ENCODE peak calls at places on chromosomes 5 and 9, in nine cellular contexts. A, F, O, R, P, M, C, J and V are unnamed samples. For H3K4me1, the result is how much of the 10 kb centered on the place peaks cover.

GRCh38 chr5:147954971-147955370 is 48.6 kb upstream of the C5orf46 start:
- DNase-seq in P (no peak), F (no peak), J (no peak), O (no peak), R (no peak), M (no peak), C (no peak), A (no peak), V (no peak)

GRCh38 chr9:109010676-109011655 is 2.3 kb downstream of the CTNNAL1 start:
- DNase-seq in A (no peak), P (no peak), O (no peak), J (no peak), R (peak), F (no peak), M (no peak), C (no peak), V (peak)

GRCh38 chr9:69758981-69759477 is 782 bp downstream of the PTAR1 start:
- DNase-seq in F (no peak), P (no peak), O (no peak), C (no peak), A (no peak), R (no peak), M (no peak), J (no peak), V (no peak)

GRCh38 chr5:128074947-128075346 is 8.6 kb upstream of the SLC12A2 start:
- DNase-seq in O (no peak), A (no peak), M (no peak), J (no peak), R (no peak), C (no peak), F (no peak), P (no peak), V (no peak)

GRCh38 chr5:180823346-180823745 is 20.7 kb upstream of the MGAT1 start:
- DNase-seq in R (no peak), C (no peak), A (no peak), F (no peak), M (no peak), O (no peak), J (no peak), P (peak), V (no peak)

GRCh38 chr9:96232539-96233241 is 69.3 kb downstream of the HSD17B3 start:
- DNase-seq in P (no peak), A (peak), M (peak), O (peak), R (peak), J (peak), F (no peak), C (no peak), V (peak)

GRCh38 chr9:129983891-129984290 is 59.1 kb downstream of the FNBP1 start:
- DNase-seq in R (no peak), C (no peak), P (no peak), M (no peak), F (no peak), J (no peak), O (no peak), A (no peak), V (no peak)

GRCh38 chr9:69036799-69037198 is 1.2 kb downstream of the FXN start:
- DNase-seq in A (no peak), M (no peak), J (no peak), R (no peak), C (no peak), F (no peak), P (no peak), O (no peak), V (no peak)

GRCh38 chr9:79046401-79046800 is 525.4 kb upstream of the TLE4 start:
- DNase-seq in R (peak), O (no peak), J (no peak), M (no peak), P (no peak), F (no peak), A (no peak), C (no peak), V (no peak)

GRCh38 chr5:1010181-1010510 is 1.5 kb downstream of the NKD2 start:
- DNase-seq in C (no peak), F (no peak), M (no peak), R (no peak), J (no peak), O (no peak), P (no peak), A (peak), V (no peak)

GRCh38 chr9:133948138-133948537 is 44.0 kb downstream of the VAV2 start:
- DNase-seq in J (no peak), O (no peak), A (peak), M (no peak), R (no peak), F (peak), P (no peak), C (no peak), V (no peak)

GRCh38 chr5:10507575-10508024 is 56.3 kb upstream of the ANKRD33B start:
- DNase-seq in J (no peak), C (no peak), M (no peak), F (no peak), R (peak), P (no peak), O (no peak), A (no peak), V (no peak)

GRCh38 chr5:91436241-91436640 is 53.1 kb upstream of the ARRDC3 start:
- DNase-seq in O (no peak), F (no peak), M (no peak), C (no peak), J (no peak), A (no peak), P (no peak), R (no peak), V (no peak)

GRCh38 chr9:78038620-78039300 is 7.1 kb upstream of the GNAQ start:
- DNase-seq in R (peak), A (no peak), O (no peak), C (no peak), F (no peak), M (no peak), J (no peak), P (no peak), V (no peak)

GRCh38 chr5:139633295-139634027 is 14.7 kb upstream of the CXXC5 start:
- DNase-seq in P (peak), J (peak), C (no peak), O (peak), R (peak), A (peak), F (peak), M (peak), V (peak)

DNA sequence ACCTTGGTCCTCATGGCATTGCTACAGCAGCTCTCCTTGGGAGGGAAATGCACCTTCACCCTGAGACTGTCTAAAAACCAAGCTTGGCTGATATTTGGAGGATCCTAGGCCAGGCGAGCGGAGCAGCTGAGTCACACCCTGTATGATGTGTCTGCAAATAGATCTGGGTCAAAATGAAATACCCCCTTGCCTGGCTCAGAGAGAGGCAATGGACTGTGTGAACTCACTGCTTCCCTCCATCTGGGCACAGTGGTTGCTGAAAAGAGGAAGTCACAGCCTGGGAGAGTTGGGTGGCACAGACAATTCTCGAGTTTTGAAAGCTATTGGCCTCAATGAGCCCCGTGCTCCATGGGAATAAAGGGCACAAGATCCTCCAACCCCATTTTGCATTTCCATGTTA is 177.0 kb downstream of the GADD45G start:
- DNase-seq in C (no peak), F (no peak), O (no peak), R (no peak), P (no peak), M (no peak), A (no peak), J (no peak), V (no peak)
- H3K27ac ChIP-seq in C (no peak), F (no peak), O (no peak), R (no peak), P (no peak), M (no peak), A (no peak), J (no peak), V (no peak)

DNA sequence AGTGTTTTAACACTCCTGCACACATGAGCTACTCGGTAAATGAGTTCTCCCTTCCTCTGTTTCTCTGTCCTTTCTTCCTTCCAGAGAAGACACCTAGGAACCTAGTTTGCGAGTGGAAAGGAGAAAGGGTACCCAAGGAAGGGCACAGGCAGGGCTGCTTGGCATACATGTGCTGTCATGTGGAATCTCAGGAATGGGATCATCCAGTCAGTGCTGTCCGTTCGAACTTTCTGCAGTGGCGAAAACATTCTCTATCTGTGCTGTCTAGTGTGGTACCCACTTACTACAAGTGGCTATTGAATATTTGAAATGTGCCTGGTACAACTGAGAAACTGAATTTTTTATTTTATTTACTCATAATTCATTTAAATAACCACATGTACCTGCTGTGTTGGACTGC is 28.0 kb downstream of the NLN start:
- DNase-seq in M (no peak), O (peak), A (no peak), F (no peak), C (no peak), P (no peak), R (no peak), J (no peak), V (no peak)
- TF ChIP-seq CTCF in M (no peak), O (no peak), A (no peak), F (no peak), C (no peak), P (no peak), R (no peak), J (no peak), V (no peak)

DNA sequence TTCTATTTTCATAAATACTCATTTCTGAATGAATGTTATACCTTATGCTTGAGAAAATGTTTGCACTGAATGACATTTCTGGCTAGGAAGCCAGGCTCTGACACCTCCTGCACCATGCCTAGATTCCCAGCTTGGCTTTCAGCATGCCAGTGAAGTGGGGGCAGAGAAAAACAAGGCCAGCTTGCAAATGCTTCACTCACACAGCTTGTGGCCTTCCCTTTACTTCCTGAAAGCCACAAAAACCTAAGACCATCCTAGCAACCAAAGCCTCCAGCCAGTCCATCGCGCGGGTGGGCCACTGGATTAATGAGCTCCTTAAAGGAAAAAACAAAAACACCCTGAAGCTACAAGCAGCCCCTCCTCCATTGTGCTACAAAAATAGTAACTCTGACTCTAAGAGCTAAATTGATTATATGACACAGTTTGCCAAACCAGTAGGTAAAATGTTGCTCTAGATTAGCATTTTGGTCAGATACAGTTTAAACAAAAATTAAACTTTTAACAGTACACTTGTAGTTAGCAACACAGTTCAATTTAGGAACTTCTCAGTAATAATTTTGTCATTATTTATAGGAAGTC is 159.9 kb downstream of the TSSK1B start:
- DNase-seq in R (no peak), P (no peak), J (no peak), O (peak), A (peak), F (no peak), M (no peak), C (no peak), V (no peak)
- H3K4me1 ChIP-seq in R (under half), P (under half), J (under half), O (half or more), A (under half), F (under half), M (under half), C (under half), V (under half)

GRCh38 chr9:98909935-98910334 is 33.8 kb upstream of the COL15A1 start:
- DNase-seq in O (no peak), R (no peak), J (no peak), M (no peak), C (no peak), A (no peak), F (no peak), P (no peak), V (no peak)
- H3K27ac ChIP-seq in O (no peak), R (peak), J (no peak), M (no peak), C (no peak), A (no peak), F (no peak), P (no peak), V (no peak)

GRCh38 chr5:122774861-122775712 is at the start of gene SNX2:
- DNase-seq in P (peak), R (peak), F (peak), O (peak), M (peak), J (peak), A (peak), C (peak), V (peak)
- TF ChIP-seq CTCF in P (no peak), R (no peak), F (peak), O (no peak), M (peak), J (no peak), A (no peak), C (no peak), V (peak)

DNA sequence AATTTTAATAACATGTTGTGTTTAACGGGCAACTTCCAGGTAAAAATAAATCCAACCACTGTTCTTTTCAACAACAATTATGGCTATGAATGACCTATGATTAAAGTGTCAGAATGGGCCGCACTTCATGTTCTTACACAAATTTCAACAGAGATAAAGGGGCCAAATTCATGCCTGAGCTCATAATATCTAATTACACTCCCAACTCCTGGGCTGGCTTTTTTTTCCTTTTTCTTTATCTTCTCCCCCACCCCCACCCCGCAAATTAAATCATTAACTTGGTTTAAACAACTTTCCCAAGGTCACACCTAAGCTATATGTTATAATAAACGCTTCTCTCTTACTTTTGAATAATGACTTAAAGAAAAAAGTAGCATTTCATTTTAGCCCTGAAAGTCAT is 25.9 kb downstream of the ZNF608 start:
- DNase-seq in J (no peak), P (no peak), A (no peak), F (no peak), R (no peak), M (no peak), C (no peak), O (no peak), V (no peak)
- H3K4me1 ChIP-seq in J (under half), P (under half), A (half or more), F (under half), R (under half), M (under half), C (under half), O (half or more), V (under half)

DNA sequence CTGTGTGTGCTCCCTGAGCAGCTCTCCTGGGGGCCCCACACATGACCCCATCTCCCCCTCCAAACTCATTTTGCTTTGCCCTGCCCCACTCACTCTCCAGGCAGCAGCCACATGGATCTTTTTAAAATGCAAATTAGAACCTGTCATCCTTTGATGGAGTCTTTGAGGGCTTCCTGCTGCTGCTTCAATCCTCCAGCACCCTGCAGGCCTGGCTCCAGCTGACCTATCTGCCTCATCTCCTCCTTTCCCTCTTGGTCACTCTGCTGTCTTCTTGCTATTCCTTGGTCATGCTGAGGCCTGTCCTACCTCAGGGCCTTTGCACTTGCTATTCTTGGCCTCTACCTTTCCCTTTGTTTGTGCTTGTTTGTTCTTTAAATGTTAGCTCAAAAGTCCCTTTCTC is 17.9 kb downstream of the NDST1 start:
- DNase-seq in F (no peak), M (no peak), C (no peak), R (no peak), A (no peak), P (no peak), O (peak), J (no peak), V (no peak)
- H3K27ac ChIP-seq in F (peak), M (peak), C (no peak), R (no peak), A (no peak), P (no peak), O (no peak), J (no peak), V (no peak)